ENCODE peak calls at places on chromosomes 1 and 21, in four cellular contexts. Z, U, O and R are unnamed samples.

GRCh38 chr1:197911857-197912696 is 5.1 kb upstream of the LHX9 start:
- DNase-seq in U (no peak), O (no peak), Z (no peak), R (no peak)

GRCh38 chr1:214990619-214991018 is 91.9 kb upstream of the KCNK2 start:
- DNase-seq in U (no peak), O (no peak), Z (no peak), R (no peak)

GRCh38 chr1:98906761-98907301 is 97.8 kb downstream of the PLPPR5 start:
- DNase-seq in O (no peak), U (no peak), Z (no peak), R (no peak)

GRCh38 chr1:235954306-235955283 is 87.9 kb upstream of the LYST start:
- DNase-seq in U (no peak), Z (no peak), O (no peak), R (peak)

GRCh38 chr1:198630863-198631262 is 8.0 kb upstream of the PTPRC start:
- DNase-seq in O (no peak), U (no peak), Z (no peak), R (no peak)

GRCh38 chr1:63888984-63889383 is 115.2 kb downstream of the ROR1 start:
- DNase-seq in Z (no peak), O (no peak), U (no peak), R (no peak)

GRCh38 chr1:180061019-180061418 is 93.7 kb upstream of the QSOX1 start:
- DNase-seq in U (no peak), O (no peak), Z (no peak), R (no peak)

GRCh38 chr1:28428012-28428411 is 58.5 kb downstream of the PHACTR4 start:
- DNase-seq in U (no peak), Z (no peak), O (no peak), R (no peak)

GRCh38 chr1:1550591-1551432 is 10.4 kb upstream of the TMEM240 start:
- DNase-seq in Z (no peak), U (no peak), O (no peak), R (no peak)

GRCh38 chr1:236751935-236752334 is 43.2 kb upstream of the MTR start:
- DNase-seq in Z (no peak), O (no peak), U (no peak), R (no peak)

GRCh38 chr1:208731976-208732821 is 488.0 kb upstream of the PLXNA2 start:
- DNase-seq in O (no peak), U (no peak), Z (no peak), R (no peak)

GRCh38 chr1:1616838-1617237 is 1.5 kb downstream of the MIB2 start:
- DNase-seq in U (no peak), O (no peak), Z (no peak), R (no peak)

GRCh38 chr1:44867801-44868200 is 24.7 kb upstream of the PTCH2 start:
- DNase-seq in U (no peak), O (no peak), Z (no peak), R (no peak)

GRCh38 chr1:3681898-3682806 is 29.8 kb downstream of the TP73 start:
- DNase-seq in Z (no peak), O (no peak), U (no peak), R (no peak)

GRCh38 chr1:192751260-192751659 is 57.6 kb upstream of the RGS2 start:
- DNase-seq in O (no peak), Z (no peak), U (no peak), R (no peak)

GRCh38 chr1:74470262-74470661 is 42.1 kb downstream of the LRRC53 start:
- DNase-seq in U (no peak), Z (no peak), O (no peak), R (no peak)

GRCh38 chr1:201042663-201043461 is 19.3 kb upstream of the KIF21B start:
- DNase-seq in U (peak), Z (peak), O (peak), R (no peak)

GRCh38 chr1:74733616-74734484 is 898 bp downstream of the TYW3 start:
- DNase-seq in O (no peak), Z (peak), U (no peak), R (no peak)

GRCh38 chr1:225593414-225593813 is 59.5 kb downstream of the ENAH start:
- DNase-seq in O (no peak), U (no peak), Z (no peak), R (no peak)

GRCh38 chr1:6906783-6907182 is 121.5 kb downstream of the CAMTA1 start:
- DNase-seq in U (no peak), Z (peak), O (no peak), R (no peak)

GRCh38 chr21:15289896-15290841 is 225.4 kb upstream of the NRIP1 start:
- DNase-seq in Z (no peak), O (peak), U (no peak), R (no peak)

GRCh38 chr1:58580186-58580585 is 3.1 kb upstream of the TACSTD2 start:
- DNase-seq in O (no peak), Z (no peak), U (no peak), R (no peak)

GRCh38 chr1:24392982-24393645 is 20.5 kb downstream of the STPG1 start:
- DNase-seq in O (no peak), U (no peak), Z (no peak), R (no peak)

GRCh38 chr1:172423336-172423735 is 2.9 kb downstream of the C1orf105 start:
- DNase-seq in Z (no peak), U (no peak), O (no peak), R (no peak)

GRCh38 chr1:94020764-94021579 is 100.0 kb downstream of the ABCA4 start:
- DNase-seq in O (no peak), U (no peak), Z (no peak), R (no peak)

GRCh38 chr1:143736562-143736961 is 235.2 kb downstream of the FAM72C start:
- DNase-seq in Z (no peak), U (no peak), O (no peak), R (no peak)

GRCh38 chr1:54347261-54347954 is 58.8 kb downstream of the SSBP3 start:
- DNase-seq in Z (no peak), U (no peak), O (no peak), R (no peak)

GRCh38 chr1:112436384-112437156 is 40.6 kb downstream of the CTTNBP2NL start:
- DNase-seq in O (no peak), U (no peak), Z (no peak), R (no peak)

GRCh38 chr1:156750932-156751723 is at the start of gene HDGF:
- DNase-seq in O (peak), Z (peak), U (peak), R (no peak)

GRCh38 chr1:150178543-150178942 is 28.8 kb downstream of the PLEKHO1 start:
- DNase-seq in Z (no peak), O (no peak), U (no peak), R (no peak)

GRCh38 chr1:84759756-84760155 is 69.5 kb upstream of the SSX2IP start:
- DNase-seq in U (peak), Z (no peak), O (no peak), R (no peak)

GRCh38 chr21:26776320-26777021 is 68.7 kb downstream of the ADAMTS1 start:
- DNase-seq in O (no peak), U (no peak), Z (no peak), R (no peak)

GRCh38 chr1:15899266-15899665 is 51.8 kb downstream of the SPEN start:
- DNase-seq in Z (no peak), O (no peak), U (no peak), R (no peak)

GRCh38 chr1:15712158-15712557 is 23.9 kb upstream of the SLC25A34 start:
- DNase-seq in Z (no peak), U (no peak), O (no peak), R (no peak)

GRCh38 chr1:24795236-24795635 is 50.0 kb downstream of the CLIC4 start:
- DNase-seq in O (no peak), Z (no peak), U (no peak), R (no peak)

GRCh38 chr1:240714893-240715292 is 102.9 kb upstream of the GREM2 start:
- DNase-seq in Z (no peak), U (no peak), O (no peak), R (no peak)

GRCh38 chr1:22662318-22662717 is 9.3 kb downstream of the C1QB start:
- DNase-seq in O (no peak), Z (peak), U (no peak), R (no peak)

GRCh38 chr1:164823486-164824279 is 264.7 kb downstream of the PBX1 start:
- DNase-seq in U (peak), O (no peak), Z (no peak), R (no peak)

GRCh38 chr1:27528701-27529637 is 39.0 kb upstream of the WASF2 start:
- DNase-seq in U (peak), O (no peak), Z (no peak), R (no peak)

GRCh38 chr21:28337319-28337718 is 655.4 kb downstream of the LTN1 start:
- DNase-seq in Z (no peak), O (no peak), U (no peak), R (no peak)
- TF ChIP-seq CTCF in Z (peak), O (peak), U (no peak), R (peak)

DNA sequence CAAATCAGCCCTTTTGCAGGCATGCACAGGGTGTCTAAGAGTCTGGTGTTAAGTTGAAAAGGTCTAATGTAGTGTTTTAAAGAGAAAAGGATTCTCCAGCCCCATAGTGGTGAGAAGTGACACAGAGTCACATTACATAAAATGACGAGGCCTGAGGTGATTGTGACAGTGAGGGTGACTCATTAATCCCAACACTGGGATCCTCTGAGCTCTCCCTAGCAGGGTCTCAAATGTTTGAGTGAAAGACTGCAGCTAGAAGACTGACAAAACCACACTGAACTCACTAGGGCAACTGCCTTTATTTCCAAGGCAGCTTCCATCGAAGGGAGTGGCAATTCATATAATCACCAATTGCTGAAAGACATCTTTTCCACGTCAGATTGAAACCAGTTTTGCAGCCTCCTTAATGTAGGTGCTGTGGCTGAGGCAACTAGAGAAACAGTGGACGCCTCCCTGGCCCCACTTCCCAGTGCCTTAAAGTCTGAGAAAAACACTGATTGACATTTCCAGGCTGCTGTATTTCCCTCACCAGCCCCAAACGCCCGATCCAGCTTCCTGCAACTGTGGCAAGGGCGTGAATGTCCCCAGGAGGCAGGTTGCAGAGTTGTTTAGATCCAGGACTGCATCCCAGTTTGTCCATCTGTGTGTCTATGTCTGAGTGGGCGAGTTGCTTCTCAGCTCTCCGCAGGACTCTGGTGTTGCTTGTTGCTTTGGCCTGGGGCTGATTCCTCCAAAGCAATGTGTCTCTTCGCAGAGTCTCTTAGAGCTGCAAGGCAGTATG is 81.4 kb downstream of the RUNX1 start:
- DNase-seq in U (no peak), Z (no peak), O (no peak), R (no peak)
- TF ChIP-seq CTCF in U (no peak), Z (no peak), O (no peak), R (no peak)

DNA sequence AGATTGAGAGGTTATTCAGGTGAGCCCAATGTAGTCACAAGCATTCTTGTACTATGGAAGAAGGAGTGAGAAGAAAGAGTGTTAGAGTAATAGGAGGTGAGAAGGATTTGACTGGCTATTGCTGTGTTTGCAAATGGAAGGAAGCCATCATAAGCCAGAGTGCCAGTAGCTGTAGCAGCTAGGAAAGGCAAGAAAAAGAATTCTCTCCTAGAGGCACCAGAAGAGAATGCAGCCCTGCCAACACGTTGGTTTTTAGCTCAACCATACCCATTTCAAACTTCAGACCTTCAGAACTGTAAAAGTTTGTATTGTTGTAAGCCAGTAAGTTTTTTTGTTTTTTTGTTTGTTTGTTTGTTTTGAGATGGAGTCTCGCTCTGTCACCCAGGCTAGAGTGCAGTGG is 8.9 kb upstream of the IL12RB2 start:
- DNase-seq in Z (no peak), U (no peak), O (no peak), R (no peak)
- TF ChIP-seq CTCF in Z (no peak), U (no peak), O (peak), R (no peak)

GRCh38 chr1:204601979-204602653 is 83.4 kb downstream of the LRRN2 start:
- DNase-seq in O (no peak), Z (no peak), U (no peak), R (no peak)

GRCh38 chr1:204599596-204599995 is 83.4 kb downstream of the MDM4 start:
- DNase-seq in U (no peak), Z (no peak), O (no peak), R (no peak)

GRCh38 chr1:204600203-204600602 is 84.0 kb downstream of the MDM4 start:
- DNase-seq in Z (no peak), U (no peak), O (no peak), R (no peak)

GRCh38 chr1:204599098-204599497 is 82.9 kb downstream of the MDM4 start:
- DNase-seq in O (no peak), Z (no peak), U (no peak), R (no peak)

GRCh38 chr1:204600968-204601367 is 84.6 kb downstream of the LRRN2 start:
- DNase-seq in Z (no peak), O (no peak), U (no peak), R (no peak)
- TF ChIP-seq CTCF in Z (peak), O (peak), U (no peak), R (no peak)

GRCh38 chr1:167786502-167786901 is 64.7 kb downstream of the MPZL1 start:
- DNase-seq in Z (no peak), U (no peak), O (no peak), R (no peak)
- TF ChIP-seq CTCF in Z (no peak), U (no peak), O (no peak), R (no peak)

GRCh38 chr1:50681931-50682330 is 258.7 kb upstream of the DMRTA2 start:
- DNase-seq in O (no peak), Z (no peak), U (no peak), R (no peak)

GRCh38 chr1:50684185-50684584 is 260.9 kb upstream of the DMRTA2 start:
- DNase-seq in Z (no peak), O (no peak), U (no peak), R (no peak)
- TF ChIP-seq CTCF in Z (no peak), O (no peak), U (no peak), R (no peak)